ENCODE peak calls at places on chromosomes 1 and 21, in four cellular contexts. Y is mammary epithelial cell, H is vagina, E is A549. P is an unnamed sample. For H3K4me1, the result is how much of the 10 kb centered on the place peaks cover.

GRCh38 chr1:7781923-7782495 is 2.1 kb upstream of the PER3 start:
- DNase-seq in Y (no peak), H (no peak), E (no peak), P (no peak)

GRCh38 chr21:33028759-33029511 is 3.2 kb downstream of the OLIG2 start:
- DNase-seq in Y (no peak), H (no peak), E (no peak), P (no peak)

GRCh38 chr1:27973771-27974452 is 14.1 kb downstream of the XKR8 start:
- DNase-seq in Y (no peak), H (no peak), E (no peak), P (no peak)

GRCh38 chr1:227733751-227734545 is 1.2 kb downstream of the JMJD4 start:
- DNase-seq in Y (peak), H (peak), E (no peak), P (peak)

GRCh38 chr21:21712761-21713558 is 714.8 kb downstream of the NCAM2 start:
- DNase-seq in Y (no peak), H (no peak), E (no peak), P (no peak)

GRCh38 chr1:18262726-18263125 is 155.1 kb downstream of the IGSF21 start:
- DNase-seq in Y (no peak), H (no peak), E (no peak), P (no peak)

GRCh38 chr1:66929289-66929688 is 4.5 kb downstream of the MIER1 start:
- DNase-seq in Y (no peak), H (no peak), E (no peak), P (no peak)

GRCh38 chr1:155307247-155307740 is 1.4 kb upstream of the FDPS start:
- DNase-seq in Y (peak), H (no peak), E (peak), P (no peak)

GRCh38 chr21:46509760-46510159 is 51.1 kb downstream of the DIP2A start:
- DNase-seq in Y (peak), H (no peak), E (peak), P (no peak)

GRCh38 chr1:216183427-216183826 is 239.8 kb downstream of the USH2A start:
- DNase-seq in Y (no peak), H (no peak), E (no peak), P (no peak)

GRCh38 chr1:219871427-219872057 is 56.8 kb downstream of the SLC30A10 start:
- DNase-seq in Y (no peak), H (no peak), E (no peak), P (no peak)

GRCh38 chr1:23470282-23471070 is 13.5 kb downstream of the ASAP3 start:
- DNase-seq in Y (peak), H (no peak), E (no peak), P (peak)

GRCh38 chr1:212070720-212071302 is 35.3 kb downstream of the DTL start:
- DNase-seq in Y (peak), H (no peak), E (peak), P (no peak)

GRCh38 chr1:15195420-15196052 is 42.0 kb downstream of the TMEM51 start:
- DNase-seq in Y (peak), H (no peak), E (no peak), P (no peak)
- H3K27ac ChIP-seq in Y (no peak), H (no peak), E (no peak), P (no peak)

GRCh38 chr1:198649598-198650338 is 10.9 kb downstream of the PTPRC start:
- DNase-seq in Y (no peak), H (no peak), E (no peak), P (no peak)
- H3K4me1 ChIP-seq in Y (under half), H (under half), E (under half), P (under half)

GRCh38 chr1:167750641-167751040 is 28.9 kb downstream of the MPZL1 start:
- DNase-seq in Y (no peak), H (no peak), E (no peak), P (no peak)

GRCh38 chr1:167749741-167750140 is 28.0 kb downstream of the MPZL1 start:
- DNase-seq in Y (no peak), H (no peak), E (no peak), P (no peak)

GRCh38 chr1:167755568-167756145 is 33.9 kb downstream of the MPZL1 start:
- DNase-seq in Y (no peak), H (no peak), E (no peak), P (no peak)

GRCh38 chr1:167748901-167749300 is 27.1 kb downstream of the MPZL1 start:
- DNase-seq in Y (no peak), H (no peak), E (no peak), P (no peak)

GRCh38 chr1:167752219-167752985 is 30.6 kb downstream of the MPZL1 start:
- DNase-seq in Y (peak), H (no peak), E (no peak), P (no peak)
- H3K27ac ChIP-seq in Y (peak), H (no peak), E (no peak), P (no peak)

GRCh38 chr1:2206813-2207488 is 12.4 kb upstream of the FAAP20 start:
- DNase-seq in Y (no peak), H (no peak), E (no peak), P (no peak)
- H3K4me1 ChIP-seq in Y (under half), H (half or more), E (half or more), P (under half)

P was measured in aorta.